ENCODE peak calls at places on chromosomes 6 and 20, in nine cellular contexts. One of them, this sample, is unnamed.

GRCh38 chr20:13819885-13820645 is 35.2 kb downstream of the NDUFAF5 start:
- DNase-seq in HEK293T: peak
- DNase-seq in activated T-cell treated with anti-CD3 and anti-CD28 coated beads for 1 hour: no peak
- DNase-seq in GF-D8: no peak
- DNase-seq in CD4-positive, alpha-beta memory T cell: peak
- DNase-seq in activated T-helper 2 cell treated with anti-CD3 and anti-CD28 coated beads, Interferon-gamma antibody, Interleukin-2, Interleukin-4, amounts not matched to agents 10 μg/mL and 5 μg/mL and 100 μg/mL, durations not matched to agents 14 hours and 24 hours and 36 hours: no peak
- DNase-seq in T follicular helper cell: no peak
- DNase-seq in renal cortical epithelial cell: peak
- DNase-seq in left cardiac atrium: peak
- DNase-seq in this sample: no peak

GRCh38 chr20:20780127-20780822 is 67.8 kb upstream of the RALGAPA2 start:
- DNase-seq in renal cortical epithelial cell: peak
- DNase-seq in T follicular helper cell: no peak
- DNase-seq in GF-D8: peak
- DNase-seq in CD4-positive, alpha-beta memory T cell: no peak
- DNase-seq in activated T-helper 2 cell treated with anti-CD3 and anti-CD28 coated beads, Interferon-gamma antibody, Interleukin-2, Interleukin-4, amounts not matched to agents 10 μg/mL and 5 μg/mL and 100 μg/mL, durations not matched to agents 14 hours and 24 hours and 36 hours: no peak
- DNase-seq in HEK293T: no peak
- DNase-seq in activated T-cell treated with anti-CD3 and anti-CD28 coated beads for 1 hour: no peak
- DNase-seq in left cardiac atrium: peak
- DNase-seq in this sample: no peak

GRCh38 chr6:13331516-13332348 is 3.4 kb upstream of the TBC1D7 start:
- DNase-seq in activated T-cell treated with anti-CD3 and anti-CD28 coated beads for 1 hour: no peak
- DNase-seq in T follicular helper cell: no peak
- DNase-seq in HEK293T: no peak
- DNase-seq in renal cortical epithelial cell: peak
- DNase-seq in activated T-helper 2 cell treated with anti-CD3 and anti-CD28 coated beads, Interferon-gamma antibody, Interleukin-2, Interleukin-4, amounts not matched to agents 10 μg/mL and 5 μg/mL and 100 μg/mL, durations not matched to agents 14 hours and 24 hours and 36 hours: no peak
- DNase-seq in left cardiac atrium: no peak
- DNase-seq in GF-D8: no peak
- DNase-seq in CD4-positive, alpha-beta memory T cell: peak
- DNase-seq in this sample: no peak

GRCh38 chr6:109130065-109130464 is 34.8 kb downstream of the CEP57L1 start:
- DNase-seq in activated T-helper 2 cell treated with anti-CD3 and anti-CD28 coated beads, Interferon-gamma antibody, Interleukin-2, Interleukin-4, amounts not matched to agents 10 μg/mL and 5 μg/mL and 100 μg/mL, durations not matched to agents 14 hours and 24 hours and 36 hours: no peak
- DNase-seq in T follicular helper cell: no peak
- DNase-seq in CD4-positive, alpha-beta memory T cell: no peak
- DNase-seq in left cardiac atrium: no peak
- DNase-seq in renal cortical epithelial cell: no peak
- DNase-seq in activated T-cell treated with anti-CD3 and anti-CD28 coated beads for 1 hour: no peak
- DNase-seq in GF-D8: no peak
- DNase-seq in HEK293T: no peak
- DNase-seq in this sample: no peak

GRCh38 chr6:168799067-168799466 is 358.1 kb downstream of the SMOC2 start:
- DNase-seq in T follicular helper cell: no peak
- DNase-seq in activated T-helper 2 cell treated with anti-CD3 and anti-CD28 coated beads, Interferon-gamma antibody, Interleukin-2, Interleukin-4, amounts not matched to agents 10 μg/mL and 5 μg/mL and 100 μg/mL, durations not matched to agents 14 hours and 24 hours and 36 hours: no peak
- DNase-seq in GF-D8: no peak
- DNase-seq in left cardiac atrium: no peak
- DNase-seq in activated T-cell treated with anti-CD3 and anti-CD28 coated beads for 1 hour: no peak
- DNase-seq in HEK293T: no peak
- DNase-seq in renal cortical epithelial cell: no peak
- DNase-seq in CD4-positive, alpha-beta memory T cell: no peak
- DNase-seq in this sample: no peak

GRCh38 chr6:107396226-107396625 is 63.1 kb downstream of the PDSS2 start:
- DNase-seq in renal cortical epithelial cell: no peak
- DNase-seq in T follicular helper cell: no peak
- DNase-seq in GF-D8: no peak
- DNase-seq in activated T-cell treated with anti-CD3 and anti-CD28 coated beads for 1 hour: no peak
- DNase-seq in HEK293T: no peak
- DNase-seq in left cardiac atrium: no peak
- DNase-seq in CD4-positive, alpha-beta memory T cell: no peak
- DNase-seq in activated T-helper 2 cell treated with anti-CD3 and anti-CD28 coated beads, Interferon-gamma antibody, Interleukin-2, Interleukin-4, amounts not matched to agents 10 μg/mL and 5 μg/mL and 100 μg/mL, durations not matched to agents 14 hours and 24 hours and 36 hours: no peak
- DNase-seq in this sample: no peak

GRCh38 chr6:145233955-145234354 is 501.4 kb downstream of the EPM2A start:
- DNase-seq in activated T-cell treated with anti-CD3 and anti-CD28 coated beads for 1 hour: no peak
- DNase-seq in GF-D8: no peak
- DNase-seq in T follicular helper cell: no peak
- DNase-seq in renal cortical epithelial cell: no peak
- DNase-seq in left cardiac atrium: no peak
- DNase-seq in HEK293T: no peak
- DNase-seq in CD4-positive, alpha-beta memory T cell: no peak
- DNase-seq in activated T-helper 2 cell treated with anti-CD3 and anti-CD28 coated beads, Interferon-gamma antibody, Interleukin-2, Interleukin-4, amounts not matched to agents 10 μg/mL and 5 μg/mL and 100 μg/mL, durations not matched to agents 14 hours and 24 hours and 36 hours: no peak
- DNase-seq in this sample: no peak

GRCh38 chr20:63124092-63124781 is 91.7 kb downstream of the YTHDF1 start:
- DNase-seq in HEK293T: no peak
- DNase-seq in activated T-cell treated with anti-CD3 and anti-CD28 coated beads for 1 hour: no peak
- DNase-seq in GF-D8: no peak
- DNase-seq in renal cortical epithelial cell: no peak
- DNase-seq in activated T-helper 2 cell treated with anti-CD3 and anti-CD28 coated beads, Interferon-gamma antibody, Interleukin-2, Interleukin-4, amounts not matched to agents 10 μg/mL and 5 μg/mL and 100 μg/mL, durations not matched to agents 14 hours and 24 hours and 36 hours: no peak
- DNase-seq in T follicular helper cell: no peak
- DNase-seq in left cardiac atrium: peak
- DNase-seq in CD4-positive, alpha-beta memory T cell: no peak
- DNase-seq in this sample: no peak

GRCh38 chr6:28000351-28001045 is 43.5 kb downstream of the OR2B6 start:
- DNase-seq in HEK293T: no peak
- DNase-seq in left cardiac atrium: no peak
- DNase-seq in CD4-positive, alpha-beta memory T cell: no peak
- DNase-seq in activated T-helper 2 cell treated with anti-CD3 and anti-CD28 coated beads, Interferon-gamma antibody, Interleukin-2, Interleukin-4, amounts not matched to agents 10 μg/mL and 5 μg/mL and 100 μg/mL, durations not matched to agents 14 hours and 24 hours and 36 hours: no peak
- DNase-seq in renal cortical epithelial cell: no peak
- DNase-seq in T follicular helper cell: no peak
- DNase-seq in GF-D8: no peak
- DNase-seq in activated T-cell treated with anti-CD3 and anti-CD28 coated beads for 1 hour: no peak
- DNase-seq in this sample: no peak

GRCh38 chr20:10314198-10314597 is 95.6 kb downstream of the SNAP25 start:
- DNase-seq in renal cortical epithelial cell: no peak
- DNase-seq in activated T-cell treated with anti-CD3 and anti-CD28 coated beads for 1 hour: no peak
- DNase-seq in CD4-positive, alpha-beta memory T cell: no peak
- DNase-seq in GF-D8: no peak
- DNase-seq in left cardiac atrium: no peak
- DNase-seq in activated T-helper 2 cell treated with anti-CD3 and anti-CD28 coated beads, Interferon-gamma antibody, Interleukin-2, Interleukin-4, amounts not matched to agents 10 μg/mL and 5 μg/mL and 100 μg/mL, durations not matched to agents 14 hours and 24 hours and 36 hours: no peak
- DNase-seq in HEK293T: no peak
- DNase-seq in T follicular helper cell: no peak
- DNase-seq in this sample: no peak

GRCh38 chr6:118810420-118811027 is 83.4 kb upstream of the ASF1A start:
- DNase-seq in activated T-cell treated with anti-CD3 and anti-CD28 coated beads for 1 hour: peak
- DNase-seq in T follicular helper cell: peak
- DNase-seq in left cardiac atrium: no peak
- DNase-seq in GF-D8: peak
- DNase-seq in renal cortical epithelial cell: no peak
- DNase-seq in HEK293T: no peak
- DNase-seq in activated T-helper 2 cell treated with anti-CD3 and anti-CD28 coated beads, Interferon-gamma antibody, Interleukin-2, Interleukin-4, amounts not matched to agents 10 μg/mL and 5 μg/mL and 100 μg/mL, durations not matched to agents 14 hours and 24 hours and 36 hours: peak
- DNase-seq in CD4-positive, alpha-beta memory T cell: peak
- DNase-seq in this sample: no peak

GRCh38 chr6:73169111-73169510 is 56.2 kb downstream of the KHDC1L start:
- DNase-seq in CD4-positive, alpha-beta memory T cell: no peak
- DNase-seq in GF-D8: no peak
- DNase-seq in HEK293T: no peak
- DNase-seq in left cardiac atrium: no peak
- DNase-seq in T follicular helper cell: no peak
- DNase-seq in activated T-helper 2 cell treated with anti-CD3 and anti-CD28 coated beads, Interferon-gamma antibody, Interleukin-2, Interleukin-4, amounts not matched to agents 10 μg/mL and 5 μg/mL and 100 μg/mL, durations not matched to agents 14 hours and 24 hours and 36 hours: no peak
- DNase-seq in activated T-cell treated with anti-CD3 and anti-CD28 coated beads for 1 hour: no peak
- DNase-seq in renal cortical epithelial cell: peak
- DNase-seq in this sample: no peak

GRCh38 chr6:22906091-22906549 is 336.8 kb downstream of the HDGFL1 start:
- DNase-seq in activated T-cell treated with anti-CD3 and anti-CD28 coated beads for 1 hour: no peak
- DNase-seq in activated T-helper 2 cell treated with anti-CD3 and anti-CD28 coated beads, Interferon-gamma antibody, Interleukin-2, Interleukin-4, amounts not matched to agents 10 μg/mL and 5 μg/mL and 100 μg/mL, durations not matched to agents 14 hours and 24 hours and 36 hours: no peak
- DNase-seq in renal cortical epithelial cell: peak
- DNase-seq in GF-D8: no peak
- DNase-seq in left cardiac atrium: no peak
- DNase-seq in T follicular helper cell: no peak
- DNase-seq in CD4-positive, alpha-beta memory T cell: no peak
- DNase-seq in HEK293T: peak
- DNase-seq in this sample: no peak

GRCh38 chr20:1327827-1328679 is 886 bp downstream of the SDCBP2 start:
- DNase-seq in left cardiac atrium: no peak
- DNase-seq in activated T-helper 2 cell treated with anti-CD3 and anti-CD28 coated beads, Interferon-gamma antibody, Interleukin-2, Interleukin-4, amounts not matched to agents 10 μg/mL and 5 μg/mL and 100 μg/mL, durations not matched to agents 14 hours and 24 hours and 36 hours: no peak
- DNase-seq in HEK293T: no peak
- DNase-seq in GF-D8: no peak
- DNase-seq in activated T-cell treated with anti-CD3 and anti-CD28 coated beads for 1 hour: no peak
- DNase-seq in CD4-positive, alpha-beta memory T cell: no peak
- DNase-seq in renal cortical epithelial cell: no peak
- DNase-seq in T follicular helper cell: no peak
- DNase-seq in this sample: peak

GRCh38 chr6:1336246-1336843 is 24.4 kb downstream of the FOXQ1 start:
- DNase-seq in HEK293T: no peak
- DNase-seq in left cardiac atrium: no peak
- DNase-seq in CD4-positive, alpha-beta memory T cell: no peak
- DNase-seq in GF-D8: no peak
- DNase-seq in renal cortical epithelial cell: peak
- DNase-seq in activated T-helper 2 cell treated with anti-CD3 and anti-CD28 coated beads, Interferon-gamma antibody, Interleukin-2, Interleukin-4, amounts not matched to agents 10 μg/mL and 5 μg/mL and 100 μg/mL, durations not matched to agents 14 hours and 24 hours and 36 hours: no peak
- DNase-seq in activated T-cell treated with anti-CD3 and anti-CD28 coated beads for 1 hour: no peak
- DNase-seq in T follicular helper cell: no peak
- DNase-seq in this sample: no peak

GRCh38 chr20:36384022-36384619 is 78.0 kb downstream of the DLGAP4 start:
- DNase-seq in left cardiac atrium: no peak
- DNase-seq in HEK293T: peak
- DNase-seq in GF-D8: no peak
- DNase-seq in T follicular helper cell: peak
- DNase-seq in CD4-positive, alpha-beta memory T cell: peak
- DNase-seq in activated T-helper 2 cell treated with anti-CD3 and anti-CD28 coated beads, Interferon-gamma antibody, Interleukin-2, Interleukin-4, amounts not matched to agents 10 μg/mL and 5 μg/mL and 100 μg/mL, durations not matched to agents 14 hours and 24 hours and 36 hours: peak
- DNase-seq in renal cortical epithelial cell: peak
- DNase-seq in activated T-cell treated with anti-CD3 and anti-CD28 coated beads for 1 hour: peak
- DNase-seq in this sample: no peak

GRCh38 chr20:62647521-62648317 is 5.4 kb downstream of the SLCO4A1 start:
- DNase-seq in GF-D8: no peak
- DNase-seq in activated T-cell treated with anti-CD3 and anti-CD28 coated beads for 1 hour: no peak
- DNase-seq in HEK293T: no peak
- DNase-seq in CD4-positive, alpha-beta memory T cell: no peak
- DNase-seq in T follicular helper cell: no peak
- DNase-seq in activated T-helper 2 cell treated with anti-CD3 and anti-CD28 coated beads, Interferon-gamma antibody, Interleukin-2, Interleukin-4, amounts not matched to agents 10 μg/mL and 5 μg/mL and 100 μg/mL, durations not matched to agents 14 hours and 24 hours and 36 hours: no peak
- DNase-seq in renal cortical epithelial cell: no peak
- DNase-seq in left cardiac atrium: no peak
- DNase-seq in this sample: no peak

GRCh38 chr6:30748851-30749540 is 4.6 kb upstream of the IER3 start:
- DNase-seq in activated T-cell treated with anti-CD3 and anti-CD28 coated beads for 1 hour: no peak
- DNase-seq in CD4-positive, alpha-beta memory T cell: no peak
- DNase-seq in T follicular helper cell: no peak
- DNase-seq in renal cortical epithelial cell: peak
- DNase-seq in left cardiac atrium: no peak
- DNase-seq in GF-D8: no peak
- DNase-seq in HEK293T: no peak
- DNase-seq in activated T-helper 2 cell treated with anti-CD3 and anti-CD28 coated beads, Interferon-gamma antibody, Interleukin-2, Interleukin-4, amounts not matched to agents 10 μg/mL and 5 μg/mL and 100 μg/mL, durations not matched to agents 14 hours and 24 hours and 36 hours: no peak
- DNase-seq in this sample: no peak

GRCh38 chr6:33312361-33313104 is 1.3 kb downstream of the TAPBP start:
- DNase-seq in HEK293T: peak
- DNase-seq in left cardiac atrium: peak
- DNase-seq in activated T-cell treated with anti-CD3 and anti-CD28 coated beads for 1 hour: peak
- DNase-seq in activated T-helper 2 cell treated with anti-CD3 and anti-CD28 coated beads, Interferon-gamma antibody, Interleukin-2, Interleukin-4, amounts not matched to agents 10 μg/mL and 5 μg/mL and 100 μg/mL, durations not matched to agents 14 hours and 24 hours and 36 hours: peak
- DNase-seq in T follicular helper cell: peak
- DNase-seq in CD4-positive, alpha-beta memory T cell: peak
- DNase-seq in GF-D8: peak
- DNase-seq in renal cortical epithelial cell: peak
- DNase-seq in this sample: peak

GRCh38 chr6:53916804-53917463 is 122.1 kb downstream of the LRRC1 start:
- DNase-seq in HEK293T: no peak
- DNase-seq in GF-D8: no peak
- DNase-seq in CD4-positive, alpha-beta memory T cell: no peak
- DNase-seq in left cardiac atrium: no peak
- DNase-seq in activated T-helper 2 cell treated with anti-CD3 and anti-CD28 coated beads, Interferon-gamma antibody, Interleukin-2, Interleukin-4, amounts not matched to agents 10 μg/mL and 5 μg/mL and 100 μg/mL, durations not matched to agents 14 hours and 24 hours and 36 hours: no peak
- DNase-seq in activated T-cell treated with anti-CD3 and anti-CD28 coated beads for 1 hour: no peak
- DNase-seq in T follicular helper cell: no peak
- DNase-seq in renal cortical epithelial cell: peak
- DNase-seq in this sample: no peak

GRCh38 chr6:160273196-160273595 is 14.6 kb upstream of the SLC22A2 start:
- DNase-seq in left cardiac atrium: no peak
- DNase-seq in renal cortical epithelial cell: no peak
- DNase-seq in CD4-positive, alpha-beta memory T cell: no peak
- DNase-seq in activated T-cell treated with anti-CD3 and anti-CD28 coated beads for 1 hour: no peak
- DNase-seq in GF-D8: no peak
- DNase-seq in HEK293T: no peak
- DNase-seq in T follicular helper cell: no peak
- DNase-seq in activated T-helper 2 cell treated with anti-CD3 and anti-CD28 coated beads, Interferon-gamma antibody, Interleukin-2, Interleukin-4, amounts not matched to agents 10 μg/mL and 5 μg/mL and 100 μg/mL, durations not matched to agents 14 hours and 24 hours and 36 hours: no peak
- DNase-seq in this sample: no peak

GRCh38 chr20:23049201-23049932 is at the start of gene THBD:
- DNase-seq in CD4-positive, alpha-beta memory T cell: peak
- DNase-seq in HEK293T: no peak
- DNase-seq in activated T-helper 2 cell treated with anti-CD3 and anti-CD28 coated beads, Interferon-gamma antibody, Interleukin-2, Interleukin-4, amounts not matched to agents 10 μg/mL and 5 μg/mL and 100 μg/mL, durations not matched to agents 14 hours and 24 hours and 36 hours: no peak
- DNase-seq in renal cortical epithelial cell: peak
- DNase-seq in T follicular helper cell: no peak
- DNase-seq in activated T-cell treated with anti-CD3 and anti-CD28 coated beads for 1 hour: no peak
- DNase-seq in GF-D8: peak
- DNase-seq in left cardiac atrium: peak
- DNase-seq in this sample: no peak

GRCh38 chr6:125511809-125512341 is 210.1 kb upstream of the HDDC2 start:
- DNase-seq in activated T-helper 2 cell treated with anti-CD3 and anti-CD28 coated beads, Interferon-gamma antibody, Interleukin-2, Interleukin-4, amounts not matched to agents 10 μg/mL and 5 μg/mL and 100 μg/mL, durations not matched to agents 14 hours and 24 hours and 36 hours: no peak
- DNase-seq in GF-D8: no peak
- DNase-seq in left cardiac atrium: no peak
- DNase-seq in HEK293T: no peak
- DNase-seq in renal cortical epithelial cell: peak
- DNase-seq in CD4-positive, alpha-beta memory T cell: no peak
- DNase-seq in T follicular helper cell: no peak
- DNase-seq in activated T-cell treated with anti-CD3 and anti-CD28 coated beads for 1 hour: no peak
- DNase-seq in this sample: no peak

GRCh38 chr6:142566628-142567396 is 265.0 kb downstream of the ADGRG6 start:
- DNase-seq in HEK293T: peak
- DNase-seq in GF-D8: no peak
- DNase-seq in activated T-cell treated with anti-CD3 and anti-CD28 coated beads for 1 hour: peak
- DNase-seq in left cardiac atrium: peak
- DNase-seq in T follicular helper cell: peak
- DNase-seq in CD4-positive, alpha-beta memory T cell: peak
- DNase-seq in activated T-helper 2 cell treated with anti-CD3 and anti-CD28 coated beads, Interferon-gamma antibody, Interleukin-2, Interleukin-4, amounts not matched to agents 10 μg/mL and 5 μg/mL and 100 μg/mL, durations not matched to agents 14 hours and 24 hours and 36 hours: peak
- DNase-seq in renal cortical epithelial cell: peak
- DNase-seq in this sample: no peak

GRCh38 chr6:7445076-7445475 is 55.5 kb downstream of the RIOK1 start:
- DNase-seq in CD4-positive, alpha-beta memory T cell: no peak
- DNase-seq in left cardiac atrium: no peak
- DNase-seq in T follicular helper cell: no peak
- DNase-seq in HEK293T: no peak
- DNase-seq in activated T-cell treated with anti-CD3 and anti-CD28 coated beads for 1 hour: no peak
- DNase-seq in renal cortical epithelial cell: no peak
- DNase-seq in activated T-helper 2 cell treated with anti-CD3 and anti-CD28 coated beads, Interferon-gamma antibody, Interleukin-2, Interleukin-4, amounts not matched to agents 10 μg/mL and 5 μg/mL and 100 μg/mL, durations not matched to agents 14 hours and 24 hours and 36 hours: no peak
- DNase-seq in GF-D8: no peak
- DNase-seq in this sample: no peak

GRCh38 chr20:3041818-3042504 is 1.5 kb upstream of the GNRH2 start:
- DNase-seq in GF-D8: no peak
- DNase-seq in T follicular helper cell: no peak
- DNase-seq in CD4-positive, alpha-beta memory T cell: no peak
- DNase-seq in HEK293T: no peak
- DNase-seq in activated T-helper 2 cell treated with anti-CD3 and anti-CD28 coated beads, Interferon-gamma antibody, Interleukin-2, Interleukin-4, amounts not matched to agents 10 μg/mL and 5 μg/mL and 100 μg/mL, durations not matched to agents 14 hours and 24 hours and 36 hours: no peak
- DNase-seq in activated T-cell treated with anti-CD3 and anti-CD28 coated beads for 1 hour: no peak
- DNase-seq in renal cortical epithelial cell: no peak
- DNase-seq in left cardiac atrium: no peak
- DNase-seq in this sample: no peak

GRCh38 chr20:32577023-32577422 is 8.1 kb downstream of the NOL4L start:
- DNase-seq in HEK293T: no peak
- DNase-seq in GF-D8: no peak
- DNase-seq in left cardiac atrium: no peak
- DNase-seq in T follicular helper cell: no peak
- DNase-seq in CD4-positive, alpha-beta memory T cell: no peak
- DNase-seq in activated T-helper 2 cell treated with anti-CD3 and anti-CD28 coated beads, Interferon-gamma antibody, Interleukin-2, Interleukin-4, amounts not matched to agents 10 μg/mL and 5 μg/mL and 100 μg/mL, durations not matched to agents 14 hours and 24 hours and 36 hours: no peak
- DNase-seq in renal cortical epithelial cell: no peak
- DNase-seq in activated T-cell treated with anti-CD3 and anti-CD28 coated beads for 1 hour: no peak
- DNase-seq in this sample: no peak

GRCh38 chr6:36873612-36874011 is 991 bp downstream of the PPIL1 start:
- DNase-seq in renal cortical epithelial cell: peak
- DNase-seq in activated T-helper 2 cell treated with anti-CD3 and anti-CD28 coated beads, Interferon-gamma antibody, Interleukin-2, Interleukin-4, amounts not matched to agents 10 μg/mL and 5 μg/mL and 100 μg/mL, durations not matched to agents 14 hours and 24 hours and 36 hours: no peak
- DNase-seq in HEK293T: no peak
- DNase-seq in CD4-positive, alpha-beta memory T cell: no peak
- DNase-seq in left cardiac atrium: no peak
- DNase-seq in GF-D8: no peak
- DNase-seq in T follicular helper cell: no peak
- DNase-seq in activated T-cell treated with anti-CD3 and anti-CD28 coated beads for 1 hour: no peak
- DNase-seq in this sample: no peak

GRCh38 chr20:46324960-46325703 is 16.8 kb upstream of the CDH22 start:
- DNase-seq in HEK293T: peak
- DNase-seq in activated T-cell treated with anti-CD3 and anti-CD28 coated beads for 1 hour: no peak
- DNase-seq in T follicular helper cell: no peak
- DNase-seq in GF-D8: no peak
- DNase-seq in CD4-positive, alpha-beta memory T cell: no peak
- DNase-seq in left cardiac atrium: no peak
- DNase-seq in renal cortical epithelial cell: no peak
- DNase-seq in activated T-helper 2 cell treated with anti-CD3 and anti-CD28 coated beads, Interferon-gamma antibody, Interleukin-2, Interleukin-4, amounts not matched to agents 10 μg/mL and 5 μg/mL and 100 μg/mL, durations not matched to agents 14 hours and 24 hours and 36 hours: no peak
- DNase-seq in this sample: no peak

GRCh38 chr6:26022166-26022510 is 59.5 kb downstream of the TRIM38 start:
- DNase-seq in T follicular helper cell: no peak
- DNase-seq in CD4-positive, alpha-beta memory T cell: no peak
- DNase-seq in activated T-helper 2 cell treated with anti-CD3 and anti-CD28 coated beads, Interferon-gamma antibody, Interleukin-2, Interleukin-4, amounts not matched to agents 10 μg/mL and 5 μg/mL and 100 μg/mL, durations not matched to agents 14 hours and 24 hours and 36 hours: peak
- DNase-seq in renal cortical epithelial cell: peak
- DNase-seq in activated T-cell treated with anti-CD3 and anti-CD28 coated beads for 1 hour: no peak
- DNase-seq in HEK293T: peak
- DNase-seq in GF-D8: peak
- DNase-seq in left cardiac atrium: peak
- DNase-seq in this sample: no peak

GRCh38 chr6:128367437-128367836 is 153.0 kb downstream of the PTPRK start:
- DNase-seq in GF-D8: no peak
- DNase-seq in renal cortical epithelial cell: no peak
- DNase-seq in CD4-positive, alpha-beta memory T cell: no peak
- DNase-seq in T follicular helper cell: no peak
- DNase-seq in left cardiac atrium: no peak
- DNase-seq in activated T-helper 2 cell treated with anti-CD3 and anti-CD28 coated beads, Interferon-gamma antibody, Interleukin-2, Interleukin-4, amounts not matched to agents 10 μg/mL and 5 μg/mL and 100 μg/mL, durations not matched to agents 14 hours and 24 hours and 36 hours: no peak
- DNase-seq in HEK293T: no peak
- DNase-seq in activated T-cell treated with anti-CD3 and anti-CD28 coated beads for 1 hour: no peak
- DNase-seq in this sample: no peak